ENCODE peak calls at places on chromosomes 3 and 15, in six cellular contexts. U is neuronal stem cell, D is H1, B is H9, G is trophoblast cell, K is mesenchymal stem cell. W is an unnamed sample.
A peak's percentile ranks its signal among the peaks of the same experiment; 100 is the strongest.

GRCh38 chr3:134883697-134884385 is 88.8 kb downstream of the EPHB1 start:
- DNase-seq in K (no peak), B (no peak), G (no peak), D (no peak), U (no peak), W (no peak)

GRCh38 chr3:4071481-4072184 is 231.5 kb upstream of the SETMAR start:
- DNase-seq in U (peak; percentile 38), G (no peak), D (peak; percentile 72), K (no peak), B (peak; percentile 79), W (no peak)

GRCh38 chr3:33202581-33203457 is 15.8 kb downstream of the SUSD5 start:
- DNase-seq in D (no peak), G (peak; percentile 38), K (no peak), U (no peak), B (peak; percentile 35), W (no peak)

GRCh38 chr15:101250931-101251829 is 668 bp downstream of the CHSY1 start:
- DNase-seq in U (no peak), G (peak; percentile 19), D (no peak), B (no peak), K (peak; percentile 49), W (no peak)

GRCh38 chr3:82143661-82144405 is 382.4 kb upstream of the GBE1 start:
- DNase-seq in K (no peak), U (no peak), D (no peak), G (no peak), B (no peak), W (no peak)

GRCh38 chr3:7307410-7307809 is 446.5 kb downstream of the GRM7 start:
- DNase-seq in U (no peak), D (no peak), B (no peak), K (peak; percentile 65), G (no peak), W (no peak)

GRCh38 chr15:25863067-25863967 is at the start of gene ATP10A:
- DNase-seq in B (peak; percentile 56), U (peak; percentile 24), D (peak; percentile 73), K (peak; percentile 8), G (no peak), W (peak; percentile 71)

GRCh38 chr15:62606376-62607164 is 436.0 kb upstream of the TPM1 start:
- DNase-seq in D (no peak), U (no peak), K (peak; percentile 97), G (no peak), B (no peak), W (peak; percentile 100)

GRCh38 chr15:42832577-42832976 is 88.0 kb downstream of the TTBK2 start:
- DNase-seq in D (no peak), B (no peak), G (peak; percentile 56), K (peak; percentile 65), U (no peak), W (peak; percentile 88)

GRCh38 chr15:25439456-25439836 is 622 bp upstream of the UBE3A start:
- DNase-seq in B (no peak), K (no peak), D (no peak), U (peak; percentile 2), G (no peak), W (peak; percentile 10)

GRCh38 chr3:197846491-197846890 is 55.4 kb downstream of the LRCH3 start:
- DNase-seq in U (no peak), D (no peak), B (no peak), K (no peak), G (no peak), W (no peak)

DNA sequence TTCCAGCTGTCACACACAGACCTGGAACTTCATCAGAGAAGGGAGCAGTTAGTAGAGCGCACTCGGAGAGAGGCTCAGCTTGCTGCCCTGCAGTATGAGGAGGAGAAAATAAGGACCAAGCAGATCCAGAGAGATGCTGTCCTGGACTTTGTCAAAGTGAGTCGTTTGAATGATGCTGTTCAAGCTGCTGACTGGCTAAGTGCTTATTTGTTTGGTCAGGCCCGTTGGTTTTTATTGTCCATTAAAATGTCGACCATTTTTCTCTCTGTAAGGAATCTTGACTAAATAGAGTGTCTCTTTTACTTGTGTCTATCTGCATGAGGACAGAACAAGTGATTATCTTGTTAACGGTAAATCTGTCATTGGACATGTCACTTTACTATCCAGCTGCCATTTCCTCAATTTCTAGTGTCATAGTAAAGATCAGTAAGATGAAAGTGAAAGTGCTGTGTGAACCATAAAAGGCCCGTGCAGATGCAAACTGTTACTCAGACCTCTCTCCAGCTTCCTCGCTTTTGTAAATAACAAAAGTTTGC is 56.9 kb downstream of the LRCH3 start:
- DNase-seq in G (no peak), K (peak; percentile 76), B (no peak), U (no peak), D (no peak), W (peak; percentile 42)
- H4K91ac ChIP-seq in G (no peak overlapping the region), K (no peak overlapping the region), B (no peak overlapping the region), U (no peak overlapping the region), D (no peak overlapping the region), W (no peak overlapping the region)

DNA sequence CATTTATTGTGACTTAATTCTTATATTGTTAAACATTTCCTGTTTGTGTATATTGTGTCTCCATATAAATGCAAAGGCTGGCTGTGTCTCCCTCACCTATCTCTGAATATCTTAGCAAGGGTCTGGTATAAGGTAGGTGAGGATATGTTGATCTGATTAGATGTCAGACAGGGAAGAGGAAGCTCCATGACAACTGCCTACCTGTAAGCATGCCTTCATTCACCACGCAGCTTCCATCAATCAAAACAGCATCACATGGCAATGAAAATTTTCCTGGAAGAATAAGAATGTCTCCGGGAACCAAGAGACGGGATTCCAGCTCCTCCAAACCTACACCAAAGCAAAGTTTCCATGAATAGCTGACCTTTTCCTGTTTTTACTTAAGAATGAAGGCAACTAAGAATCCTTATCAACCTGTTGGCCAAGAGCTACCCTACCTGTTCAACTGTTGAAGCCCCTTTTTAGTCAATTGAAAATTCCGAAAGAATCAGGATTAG is 34.8 kb downstream of the ATP13A5 start:
- DNase-seq in D (no peak), G (no peak), K (no peak), B (no peak), U (no peak), W (no peak)
- H4K91ac ChIP-seq in D (no peak overlapping the region), G (no peak overlapping the region), K (no peak overlapping the region), B (no peak overlapping the region), U (no peak overlapping the region), W (no peak overlapping the region)

GRCh38 chr15:92646216-92646615 is 9.4 kb downstream of the FAM174B start:
- DNase-seq in B (no peak), K (no peak), U (no peak), D (no peak), G (no peak), W (no peak)
- H4K91ac ChIP-seq in B (peak overlapping the region; percentile 1), K (no peak overlapping the region), U (no peak overlapping the region), D (peak overlapping the region; percentile 90), G (no peak overlapping the region), W (no peak overlapping the region)

GRCh38 chr3:184156522-184156955 is 1.4 kb downstream of the DVL3 start:
- DNase-seq in B (peak; percentile 41), U (peak; percentile 58), K (peak; percentile 55), D (peak; percentile 65), G (peak; percentile 20), W (peak; percentile 60)
- H4K91ac ChIP-seq in B (no peak overlapping the region), U (no peak overlapping the region), K (peak overlapping the region; percentile 22), D (peak overlapping the region; percentile 46), G (peak overlapping the region; percentile 98), W (peak overlapping the region; percentile 94)

GRCh38 chr15:54559405-54560064 is 581.3 kb downstream of the UNC13C start:
- DNase-seq in U (no peak), K (no peak), G (no peak), D (no peak), B (no peak), W (no peak)

GRCh38 chr15:54560417-54560816 is 582.2 kb downstream of the UNC13C start:
- DNase-seq in B (no peak), D (no peak), K (no peak), U (no peak), G (no peak), W (no peak)

GRCh38 chr15:54556231-54556630 is 578.0 kb downstream of the UNC13C start:
- DNase-seq in K (no peak), B (no peak), U (no peak), D (no peak), G (no peak), W (no peak)
- H4K91ac ChIP-seq in K (no peak overlapping the region), B (no peak overlapping the region), U (no peak overlapping the region), D (no peak overlapping the region), G (no peak overlapping the region), W (no peak overlapping the region)